ENCODE peak calls at places on chromosomes 12 and 14, in four cellular contexts. A, U, R and V are unnamed samples.

GRCh38 chr12:123006977-123007376 is 26.5 kb downstream of the ARL6IP4 start:
- DNase-seq in R (no peak), U (no peak), A (no peak), V (no peak)

GRCh38 chr12:42666671-42667243 is 77.2 kb upstream of the PRICKLE1 start:
- DNase-seq in U (peak; percentile 7), A (no peak), R (no peak), V (no peak)

GRCh38 chr14:93102141-93102540 is 13.6 kb downstream of the ITPK1 start:
- DNase-seq in R (no peak), U (no peak), A (no peak), V (no peak)

GRCh38 chr12:2376855-2377657 is 324.3 kb downstream of the CACNA1C start:
- DNase-seq in A (no peak), R (peak; percentile 60), U (no peak), V (no peak)

GRCh38 chr12:52356762-52357580 is 10.3 kb downstream of the KRT85 start:
- DNase-seq in A (no peak), U (no peak), R (no peak), V (no peak)

GRCh38 chr12:15800278-15800677 is 11.1 kb upstream of the EPS8 start:
- DNase-seq in U (peak; percentile 40), R (no peak), A (peak; percentile 90), V (no peak)

GRCh38 chr12:46843811-46844210 is 18.0 kb upstream of the SLC38A4 start:
- DNase-seq in R (no peak), A (no peak), U (no peak), V (no peak)

GRCh38 chr12:43293396-43293795 is 258.6 kb downstream of the ADAMTS20 start:
- DNase-seq in A (no peak), U (no peak), R (no peak), V (no peak)

GRCh38 chr12:68198490-68199086 is 27.0 kb downstream of the IL26 start:
- DNase-seq in A (no peak), R (no peak), U (no peak), V (no peak)

DNA sequence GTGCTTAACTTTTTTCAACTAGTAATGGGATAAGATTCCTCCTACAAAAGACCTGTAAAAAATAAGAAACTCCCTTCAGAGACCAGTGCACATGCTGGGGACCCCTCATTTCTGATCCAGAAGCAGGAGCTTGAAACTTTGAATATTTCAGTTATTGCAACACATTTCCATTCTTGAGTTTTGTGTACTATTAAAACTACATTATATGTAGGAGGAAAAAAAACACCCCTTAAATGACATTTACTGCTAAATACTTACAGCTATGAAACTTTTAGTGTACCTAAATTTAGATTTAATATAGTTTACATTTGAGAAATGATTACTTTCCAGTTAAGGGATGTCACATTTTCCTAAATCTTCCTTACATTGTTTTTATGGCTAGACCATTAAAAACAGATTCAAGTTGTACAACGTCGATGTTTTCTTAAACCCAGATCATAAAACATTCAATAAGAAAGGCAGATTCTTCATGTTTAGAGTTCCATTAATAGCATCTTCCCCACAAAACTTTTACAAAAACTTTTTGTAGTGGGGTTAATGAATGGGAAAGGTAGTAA is 4.1 kb downstream of the LRIG3 start:
- DNase-seq in R (no peak), A (no peak), U (no peak), V (no peak)
- H3K4me3 ChIP-seq in R (peak overlapping the region; percentile 83), A (no peak overlapping the region), U (no peak overlapping the region), V (peak overlapping the region; percentile 80)

DNA sequence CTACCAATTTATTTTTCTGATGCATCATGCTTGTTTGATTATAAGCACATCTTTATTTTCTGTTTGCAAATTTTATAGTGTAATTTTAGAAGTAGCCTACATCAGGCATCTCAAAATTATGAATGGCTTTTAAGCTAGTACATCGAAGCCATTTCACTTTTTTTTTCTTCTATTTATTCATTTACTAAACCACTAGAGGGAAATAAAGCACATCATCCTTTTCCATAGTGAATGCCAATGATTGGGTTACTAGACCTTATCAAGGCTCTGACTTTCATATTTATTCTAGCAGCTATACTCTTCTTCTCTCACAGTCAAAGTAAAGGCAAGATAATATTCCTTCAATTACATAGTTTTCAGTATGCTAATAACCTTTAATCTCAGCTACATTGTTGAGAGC is 736.4 kb upstream of the LRFN5 start:
- DNase-seq in U (no peak), R (no peak), A (no peak), V (no peak)
- H3K9me3 ChIP-seq in U (peaks cover 3% of the 10 kb centered on the region), R (no peaks in the 10 kb centered on the region), A (no peaks in the 10 kb centered on the region), V (no peaks in the 10 kb centered on the region)

DNA sequence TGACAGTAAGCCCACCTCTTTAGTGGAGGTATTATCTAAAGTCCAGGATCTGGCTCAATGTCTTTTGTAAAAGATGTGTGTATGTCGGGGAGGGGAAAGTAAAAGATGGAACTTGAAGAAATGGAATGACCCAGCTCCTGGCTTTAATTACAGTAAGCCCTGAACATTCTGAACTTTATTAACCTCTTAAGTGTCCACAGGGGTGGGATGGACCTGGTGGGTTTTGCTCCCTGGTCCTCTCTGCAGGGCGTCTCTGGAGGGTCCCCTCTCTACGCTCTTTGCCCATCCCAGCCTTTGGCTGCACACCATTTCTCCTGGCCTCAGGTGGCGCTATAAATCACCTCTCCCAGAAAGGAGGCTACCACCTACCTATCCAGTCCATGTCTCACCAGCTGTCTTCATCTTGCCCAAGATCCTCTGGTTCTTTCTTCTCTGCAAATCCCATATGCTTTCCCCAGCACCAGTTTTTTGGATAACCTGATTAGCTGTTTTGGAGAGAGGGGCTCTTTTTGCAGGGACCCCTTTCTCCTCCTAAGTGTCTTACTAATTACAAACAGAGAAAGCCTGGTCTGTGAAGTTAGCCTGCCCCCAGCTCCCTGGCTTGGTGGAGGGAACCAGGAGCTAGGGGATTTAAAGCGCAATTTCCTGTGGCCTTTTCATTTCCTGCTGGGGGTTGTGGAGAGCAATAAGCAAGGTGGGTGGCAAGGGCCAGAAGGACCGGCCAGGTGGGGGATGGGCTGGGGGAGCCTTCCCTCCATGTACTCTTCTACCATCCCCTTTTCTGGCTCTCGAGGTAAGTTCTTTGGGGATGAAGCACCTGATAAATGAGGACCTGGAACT is 3.9 kb upstream of the CISTR start:
- DNase-seq in R (no peak), A (no peak), U (peak; percentile 31), V (no peak)
- H3K4me1 ChIP-seq in R (no peaks in the 10 kb centered on the region), A (peaks cover 4% of the 10 kb centered on the region), U (peaks cover 11% of the 10 kb centered on the region), V (peaks cover 35% of the 10 kb centered on the region)

DNA sequence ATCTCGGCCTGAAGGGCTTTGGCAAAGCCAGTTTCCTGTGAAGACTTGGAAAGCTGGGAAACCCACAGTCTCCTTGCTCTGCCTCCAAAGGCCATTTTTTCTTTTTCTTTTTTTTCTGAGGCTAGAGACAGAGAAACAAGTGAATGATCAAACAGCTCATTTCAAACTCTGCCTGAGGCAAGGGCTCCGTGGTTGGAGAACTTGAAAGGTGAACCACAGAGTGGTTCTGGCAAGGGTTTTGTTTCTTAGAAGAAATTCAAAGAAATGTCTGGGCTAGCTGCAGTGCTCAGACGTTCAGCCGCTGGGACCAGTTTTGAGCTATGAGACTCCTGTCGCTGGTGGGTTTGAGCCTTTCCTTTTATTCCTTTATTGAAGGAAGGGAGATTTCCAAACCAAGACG is 62.7 kb downstream of the ERH start:
- DNase-seq in U (no peak), R (no peak), A (peak; percentile 78), V (no peak)
- H3K4me3 ChIP-seq in U (no peak overlapping the region), R (no peak overlapping the region), A (no peak overlapping the region), V (no peak overlapping the region)

DNA sequence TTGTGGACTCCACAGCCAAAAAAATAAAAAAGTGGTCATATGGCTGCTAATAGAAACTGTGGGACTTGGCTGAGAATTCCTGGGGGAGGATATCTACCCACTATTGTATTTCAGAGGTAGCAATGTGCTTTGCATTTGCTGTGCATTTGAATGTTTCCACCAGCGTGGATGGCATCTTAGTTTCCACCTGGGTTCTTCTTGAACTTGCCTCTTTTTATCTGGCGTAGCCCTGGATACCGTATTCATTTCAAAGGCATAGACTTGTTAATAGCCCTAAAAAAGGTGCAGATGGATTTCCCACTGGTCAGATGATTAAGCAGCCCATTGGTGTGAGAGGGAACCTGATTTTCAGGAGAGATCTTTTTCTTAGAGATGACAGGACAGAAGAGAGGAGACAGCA is 1.9 kb upstream of the MYF5 start:
- DNase-seq in A (no peak), R (no peak), U (no peak), V (no peak)
- H3K9me3 ChIP-seq in A (no peaks in the 10 kb centered on the region), R (no peaks in the 10 kb centered on the region), U (no peaks in the 10 kb centered on the region), V (no peaks in the 10 kb centered on the region)

DNA sequence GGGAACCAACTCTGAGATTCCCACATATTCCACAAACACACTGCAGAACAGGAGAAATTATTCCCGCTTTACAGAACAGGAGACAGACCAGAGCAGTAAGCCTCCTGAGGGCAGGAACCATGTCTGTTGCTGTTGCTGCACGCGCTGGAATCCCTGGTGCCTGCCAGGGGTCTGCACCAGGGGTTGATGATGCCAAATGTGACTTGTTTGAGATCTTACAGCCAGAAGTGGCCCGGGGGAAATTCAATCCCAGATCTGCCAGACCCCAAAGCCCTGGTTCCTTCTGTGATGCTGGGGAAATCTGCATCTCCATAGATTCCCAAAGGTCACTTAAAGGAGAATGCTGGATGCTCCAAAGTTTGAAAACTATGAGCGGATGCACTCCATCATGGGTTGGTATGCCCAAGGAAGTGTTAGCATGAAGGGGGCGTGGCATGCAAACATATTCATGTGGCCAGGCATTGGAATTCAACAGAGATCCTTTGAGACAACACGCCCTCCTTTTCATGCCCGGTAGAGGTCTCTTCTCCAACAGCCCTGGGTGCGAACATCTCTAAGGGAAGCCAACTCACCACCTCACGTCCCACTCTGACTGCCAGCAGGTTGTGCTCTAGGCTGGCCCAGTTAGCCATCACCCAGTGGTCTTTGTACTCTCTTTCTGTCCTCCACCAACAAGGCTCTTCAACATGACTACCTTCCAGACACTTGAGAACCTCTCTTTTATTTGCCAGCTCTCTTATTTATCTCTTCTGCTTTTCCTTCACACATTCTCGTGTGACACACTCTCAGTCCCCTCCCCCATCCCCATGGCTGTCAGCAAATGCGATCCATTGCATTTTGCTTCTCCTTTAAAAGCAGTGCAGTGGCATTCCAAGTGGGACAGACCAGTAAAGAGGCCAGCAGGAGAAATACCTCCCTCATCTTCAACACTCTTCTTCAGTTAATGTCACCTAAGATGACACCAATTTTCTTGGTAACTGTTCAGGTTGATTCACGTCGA is 131.3 kb downstream of the ZFP36L1 start:
- DNase-seq in R (no peak), A (no peak), U (no peak), V (no peak)
- H3K4me1 ChIP-seq in R (no peaks in the 10 kb centered on the region), A (peaks cover 38% of the 10 kb centered on the region), U (peaks cover 5% of the 10 kb centered on the region), V (peaks cover 21% of the 10 kb centered on the region)

GRCh38 chr14:45034730-45035129 is 49.2 kb upstream of the PRPF39 start:
- DNase-seq in U (no peak), A (no peak), R (no peak), V (no peak)
- H3K4me3 ChIP-seq in U (no peak overlapping the region), A (no peak overlapping the region), R (no peak overlapping the region), V (no peak overlapping the region)

DNA sequence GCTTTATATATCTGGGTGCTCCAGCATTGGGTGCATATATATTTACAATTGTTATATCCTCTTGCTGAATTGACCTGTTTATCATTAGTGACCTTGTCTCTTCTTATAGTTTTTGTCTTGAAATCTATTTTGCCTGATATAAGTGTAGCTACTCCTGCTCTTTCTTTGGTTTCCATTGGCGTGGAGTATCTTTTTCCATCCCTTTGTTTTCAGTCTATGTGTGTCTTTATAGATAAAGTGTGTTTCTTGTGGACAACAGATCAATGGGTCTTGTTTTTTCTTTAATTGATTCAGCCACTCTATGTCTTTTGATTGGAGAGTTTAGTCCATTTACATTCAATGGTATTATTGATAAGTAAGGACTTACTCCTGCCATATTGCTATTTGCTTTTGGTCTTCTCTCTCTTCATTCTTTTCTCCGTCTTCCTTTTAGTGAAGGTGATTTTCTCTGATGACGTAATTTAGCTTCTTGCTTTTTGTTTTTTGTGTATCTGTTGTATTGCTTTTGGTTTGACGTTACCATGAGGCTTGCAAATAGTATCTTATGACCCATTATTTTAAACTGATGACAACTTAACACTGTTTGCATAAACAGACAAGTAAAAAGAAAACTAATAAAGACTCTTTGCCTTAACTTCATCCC is 347.6 kb downstream of the TMEM121 start:
- DNase-seq in A (no peak), U (no peak), R (no peak), V (no peak)
- H3K9me3 ChIP-seq in A (no peaks in the 10 kb centered on the region), U (no peaks in the 10 kb centered on the region), R (no peaks in the 10 kb centered on the region), V (no peaks in the 10 kb centered on the region)